ENCODE peak calls at places on chromosomes 12 and 14, in four cellular contexts. K is astrocyte, T is lower lobe of right lung, F is ascending aorta. O is an unnamed sample.

GRCh38 chr12:89775336-89776005 is 66.8 kb upstream of the ATP2B1 start:
- DNase-seq in K (peak), T (no peak), F (no peak), O (peak)

GRCh38 chr12:6052940-6053329 is 71.5 kb downstream of the VWF start:
- DNase-seq in K (peak), T (no peak), F (no peak), O (no peak)

GRCh38 chr12:25126086-25126485 is 68.9 kb downstream of the DNAI7 start:
- DNase-seq in K (no peak), T (no peak), F (no peak), O (no peak)

GRCh38 chr12:69239922-69240624 is 704 bp downstream of the CPSF6 start:
- DNase-seq in K (peak), T (peak), F (no peak), O (no peak)

GRCh38 chr14:22882529-22883190 is 362 bp upstream of the REM2 start:
- DNase-seq in K (peak), T (no peak), F (no peak), O (peak)

GRCh38 chr12:28104893-28105864 is 85.1 kb upstream of the CCDC91 start:
- DNase-seq in K (peak), T (no peak), F (no peak), O (no peak)

GRCh38 chr12:108517288-108518100 is 2.4 kb downstream of the FICD start:
- DNase-seq in K (no peak), T (no peak), F (no peak), O (no peak)

GRCh38 chr12:94851396-94852025 is 152.0 kb downstream of the NDUFA12 start:
- DNase-seq in K (no peak), T (no peak), F (no peak), O (no peak)

GRCh38 chr12:1776139-1776975 is 44.0 kb upstream of the LRTM2 start:
- DNase-seq in K (peak), T (no peak), F (no peak), O (peak)

GRCh38 chr14:42057176-42057575 is 450.5 kb downstream of the LRFN5 start:
- DNase-seq in K (peak), T (no peak), F (no peak), O (no peak)

GRCh38 chr12:48767047-48767446 is 21.8 kb downstream of the ADCY6 start:
- DNase-seq in K (no peak), T (no peak), F (no peak), O (no peak)

DNA sequence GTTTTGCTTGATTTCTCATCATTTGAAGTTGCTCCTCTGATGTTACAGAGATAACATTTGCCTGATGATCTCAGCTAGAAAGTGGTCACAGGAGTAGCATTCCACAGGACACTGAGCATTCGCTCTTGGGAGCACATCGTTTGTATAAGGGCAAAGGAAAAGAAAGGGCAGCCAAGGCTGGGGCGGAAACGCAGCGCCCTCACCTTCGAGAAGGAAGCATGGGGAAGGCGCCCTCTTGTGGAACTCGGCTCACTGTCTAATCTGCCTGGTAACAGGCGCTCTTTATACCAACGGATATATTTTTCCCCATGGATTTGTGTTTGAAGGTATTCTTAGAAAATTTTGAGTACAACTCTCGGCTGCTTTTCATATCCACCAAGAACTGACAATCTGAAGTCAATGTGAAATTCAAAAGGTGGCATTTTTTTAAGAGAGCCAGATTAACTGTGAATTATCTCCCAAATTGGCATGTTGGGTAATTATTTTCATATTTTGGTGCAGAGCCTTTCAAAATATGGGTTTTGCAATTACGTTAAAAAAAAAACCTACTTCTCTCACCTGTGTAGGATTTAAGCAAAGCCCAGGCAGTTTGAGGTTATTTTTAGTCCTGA is 172.7 kb downstream of the CAND1 start:
- DNase-seq in K (peak), T (peak), F (no peak), O (no peak)
- H3K4me3 ChIP-seq in K (no peak), T (no peak), F (no peak), O (no peak)

GRCh38 chr14:63735720-63736119 is 7.9 kb upstream of the SGPP1 start:
- DNase-seq in K (no peak), T (no peak), F (no peak), O (no peak)

DNA sequence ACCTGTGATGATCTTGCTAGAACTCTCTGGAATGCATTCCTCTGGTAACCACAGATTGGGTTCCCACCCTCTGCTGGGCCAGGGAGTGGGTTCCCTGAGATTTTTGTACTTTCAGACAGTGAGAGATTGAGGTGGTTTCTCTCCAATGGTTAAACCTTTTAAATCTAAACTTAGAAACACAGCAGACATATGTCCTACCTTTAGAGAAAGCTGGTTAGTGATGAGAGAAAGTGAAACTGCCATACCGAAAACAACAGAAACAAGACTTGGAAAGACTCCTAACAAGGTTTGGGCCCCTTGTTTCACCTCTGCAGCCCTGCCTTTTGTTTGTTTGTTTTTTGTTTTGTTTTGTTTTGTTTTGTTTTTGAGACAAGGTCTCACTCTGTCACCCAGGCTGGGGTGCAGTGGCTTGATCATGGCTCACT is 9.7 kb upstream of the SGPP1 start:
- DNase-seq in K (peak), T (no peak), F (no peak), O (no peak)
- H3K4me3 ChIP-seq in K (no peak), T (no peak), F (no peak), O (no peak)

GRCh38 chr14:81178063-81178462 is 42.7 kb downstream of the GTF2A1 start:
- DNase-seq in K (no peak), T (no peak), F (no peak), O (no peak)
- H3K4me3 ChIP-seq in K (no peak), T (peak), F (no peak), O (no peak)

DNA sequence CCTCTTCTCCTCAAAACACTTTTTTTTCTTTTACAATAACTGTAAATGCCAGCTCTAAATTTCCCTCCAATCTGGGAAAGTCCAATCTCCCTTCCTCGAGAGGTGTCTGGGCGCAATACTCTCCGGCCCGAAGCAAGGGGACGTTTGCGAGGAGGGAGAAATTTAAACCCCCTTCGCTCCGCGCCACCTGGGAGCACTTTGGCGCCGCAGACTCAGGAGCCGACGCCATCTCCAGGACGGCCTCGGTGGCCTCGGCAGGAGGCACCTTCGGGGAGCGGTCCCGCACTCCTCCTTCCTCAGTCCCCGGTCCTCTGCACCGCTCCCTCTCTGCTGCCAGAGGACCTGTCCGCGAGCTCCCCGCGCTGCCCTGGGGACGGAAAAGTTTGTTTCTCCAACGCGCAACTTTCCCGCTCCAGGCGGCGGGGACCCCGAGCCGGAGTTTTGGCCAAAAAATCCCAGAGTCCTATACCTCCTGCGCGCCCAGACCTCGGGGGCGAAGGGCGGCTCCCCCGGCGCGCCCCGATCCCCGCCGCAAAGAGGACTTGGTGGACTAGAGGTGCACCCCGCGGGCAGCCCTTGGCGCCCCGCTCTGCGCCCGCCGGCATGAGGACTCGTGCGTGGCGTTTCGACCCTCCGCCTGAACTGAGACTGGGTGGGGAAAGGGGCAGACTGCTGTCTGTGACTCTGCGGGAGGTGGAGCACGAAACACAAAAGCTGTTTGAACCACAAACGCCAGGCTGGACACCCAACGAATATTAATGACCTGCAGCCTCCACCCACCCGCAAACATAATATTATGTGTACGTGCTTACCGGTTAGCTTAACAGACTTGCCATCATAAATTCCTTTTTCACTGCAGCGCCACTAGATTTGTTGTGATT is 95.1 kb upstream of the HMGA2 start:
- DNase-seq in K (peak), T (no peak), F (no peak), O (no peak)
- H3K4me3 ChIP-seq in K (peak), T (no peak), F (peak), O (peak)

GRCh38 chr14:61282746-61283145 is 1.6 kb upstream of the TMEM30B start:
- DNase-seq in K (no peak), T (no peak), F (no peak), O (no peak)

GRCh38 chr14:61281911-61282310 is 773 bp upstream of the TMEM30B start:
- DNase-seq in K (no peak), T (no peak), F (no peak), O (no peak)

GRCh38 chr14:61280092-61280525 is 1.0 kb downstream of the TMEM30B start:
- DNase-seq in K (no peak), T (no peak), F (no peak), O (no peak)

GRCh38 chr14:61281186-61281676 is at the start of gene TMEM30B:
- DNase-seq in K (no peak), T (peak), F (no peak), O (no peak)

DNA sequence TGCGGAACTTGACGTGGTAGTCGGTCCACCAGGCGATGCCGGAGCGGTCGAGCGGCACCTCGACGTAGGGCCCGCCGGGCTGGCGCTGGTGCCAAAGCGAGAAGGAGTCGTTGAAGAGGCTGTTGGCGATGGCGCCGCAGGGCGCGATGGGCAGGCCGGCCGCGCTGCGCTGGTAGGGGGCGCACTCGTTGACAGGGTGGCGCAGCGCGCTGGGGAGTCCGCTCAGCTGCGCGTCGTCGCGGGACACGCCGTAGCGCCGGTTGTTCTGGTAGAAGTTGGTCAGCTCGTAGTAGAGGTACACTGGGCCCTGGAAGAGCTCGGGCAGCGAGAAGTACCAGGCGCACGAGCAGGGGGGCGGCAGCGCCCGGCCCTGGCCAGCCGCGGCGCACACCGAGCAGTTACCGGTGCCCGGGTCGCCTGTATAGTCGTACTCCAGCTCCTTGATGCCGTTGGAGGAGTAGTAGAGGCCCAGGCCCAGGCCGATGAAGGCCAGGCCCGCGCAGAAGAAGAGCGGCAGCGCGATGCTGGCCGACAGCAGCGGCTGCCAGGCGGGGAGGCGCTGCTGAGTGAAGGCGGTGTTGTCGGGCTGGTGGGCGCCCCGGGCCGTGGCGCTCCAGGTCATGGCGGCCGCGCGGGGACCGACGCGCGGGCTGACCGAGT is 482 bp downstream of the TMEM30B start:
- DNase-seq in K (peak), T (peak), F (no peak), O (no peak)
- H3K4me3 ChIP-seq in K (peak), T (peak), F (peak), O (peak)

DNA sequence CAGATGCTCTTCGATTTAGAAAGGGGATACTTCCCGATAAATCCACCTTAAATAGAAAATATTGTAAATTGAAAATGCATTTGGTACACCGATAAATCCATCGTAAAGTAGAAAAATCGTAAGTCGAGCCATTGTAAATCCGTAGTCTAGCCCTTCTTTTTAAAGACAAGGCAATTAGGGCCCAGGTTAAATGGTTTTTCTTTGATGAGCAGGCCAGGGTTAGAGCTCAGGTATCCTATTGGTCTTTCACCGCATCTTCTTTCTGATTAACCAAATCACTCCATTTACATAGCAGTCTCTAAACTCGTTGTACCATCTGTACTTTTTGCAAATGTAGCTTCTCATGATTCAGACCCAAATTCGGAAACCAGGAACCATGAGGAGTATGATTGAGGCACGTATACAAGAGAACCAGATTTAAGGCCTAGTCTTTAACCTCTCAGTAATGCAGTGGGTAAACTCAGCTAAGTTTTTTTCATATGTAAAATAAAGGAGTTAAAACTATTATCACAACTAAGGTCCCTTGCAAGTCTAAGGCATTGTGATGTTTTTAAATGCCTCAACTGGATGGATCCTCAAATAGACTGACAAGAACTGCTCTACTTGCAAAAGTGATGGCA is 2.2 kb upstream of the YAF2 start:
- DNase-seq in K (no peak), T (no peak), F (no peak), O (no peak)
- H3K4me3 ChIP-seq in K (no peak), T (no peak), F (no peak), O (no peak)

DNA sequence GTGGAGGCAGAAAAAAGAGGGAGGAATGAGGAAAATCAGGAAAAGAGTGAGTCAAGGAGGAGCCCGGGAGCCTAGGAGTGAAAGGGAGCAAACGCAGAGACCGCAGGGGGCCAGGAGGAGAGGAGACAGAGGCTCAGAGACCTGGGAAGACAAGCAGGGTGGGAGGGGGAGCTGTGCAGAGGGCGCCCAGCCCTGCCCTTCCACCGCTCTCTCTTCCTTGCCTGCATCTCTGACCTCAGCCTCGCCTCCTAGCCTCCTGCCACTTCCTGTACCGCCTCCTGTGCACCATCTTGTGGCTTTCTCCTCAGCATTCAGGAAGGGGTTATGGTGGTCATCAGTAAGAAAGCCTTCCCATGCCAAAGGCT is 1.3 kb downstream of the CLSTN3 start:
- DNase-seq in K (no peak), T (no peak), F (no peak), O (no peak)
- H3K4me3 ChIP-seq in K (peak), T (peak), F (no peak), O (no peak)

GRCh38 chr12:54412348-54412747 is 6.7 kb downstream of the ITGA5 start:
- DNase-seq in K (no peak), T (no peak), F (peak), O (no peak)

GRCh38 chr12:54411398-54412241 is 7.4 kb downstream of the ITGA5 start:
- DNase-seq in K (peak), T (peak), F (peak), O (peak)

GRCh38 chr12:54413284-54414190 is 5.5 kb downstream of the ITGA5 start:
- DNase-seq in K (peak), T (peak), F (peak), O (no peak)

GRCh38 chr12:54414191-54414525 is 4.9 kb downstream of the ITGA5 start:
- DNase-seq in K (no peak), T (no peak), F (no peak), O (no peak)

DNA sequence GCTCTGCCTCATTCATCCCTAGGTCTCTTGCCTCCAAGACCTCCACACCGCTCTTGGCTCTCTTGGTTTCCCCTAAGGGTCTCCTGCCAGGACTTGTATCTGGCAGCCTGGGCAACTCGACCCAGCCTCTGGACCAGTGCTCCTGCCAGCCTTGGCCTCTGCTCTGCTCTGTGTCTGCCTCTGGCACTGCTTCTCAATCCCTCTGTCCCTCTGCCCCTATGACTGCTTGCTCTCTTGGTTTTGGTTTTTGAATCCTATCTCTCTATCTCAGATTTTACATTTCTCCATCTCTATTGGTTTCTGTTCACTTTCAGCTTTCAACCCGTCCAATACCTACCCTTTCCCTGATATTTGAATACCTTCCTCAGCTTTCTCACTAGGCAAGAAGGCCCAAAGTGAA is 6.3 kb downstream of the ITGA5 start:
- DNase-seq in K (no peak), T (no peak), F (no peak), O (no peak)
- H3K4me3 ChIP-seq in K (no peak), T (peak), F (peak), O (peak)

O was measured in skeletal muscle cell.